ENCODE peak calls at places on chromosomes 3 and 15, in four cellular contexts. N, W, T and D are unnamed samples.

GRCh38 chr15:25691544-25692430 is 171.3 kb downstream of the ATP10A start:
- DNase-seq in N (no peak), W (no peak), T (no peak), D (no peak)

GRCh38 chr3:105823149-105823866 is 45.5 kb downstream of the CBLB start:
- DNase-seq in N (no peak), W (no peak), T (no peak), D (no peak)

GRCh38 chr3:197527569-197527968 is 28.2 kb downstream of the BDH1 start:
- DNase-seq in N (no peak), W (no peak), T (no peak), D (no peak)

GRCh38 chr3:133152056-133152455 is 113.9 kb downstream of the TMEM108 start:
- DNase-seq in N (no peak), W (no peak), T (no peak), D (no peak)

GRCh38 chr15:69031013-69032001 is 16.8 kb downstream of the NOX5 start:
- DNase-seq in N (peak), W (peak), T (peak), D (peak)

GRCh38 chr15:40344631-40345120 is 3.9 kb upstream of the CCDC9B start:
- DNase-seq in N (peak), W (peak), T (peak), D (no peak)

GRCh38 chr3:77342688-77343087 is 302.8 kb downstream of the ROBO2 start:
- DNase-seq in N (no peak), W (no peak), T (no peak), D (no peak)

GRCh38 chr3:170233532-170233931 is 11.3 kb downstream of the PRKCI start:
- DNase-seq in N (no peak), W (no peak), T (no peak), D (no peak)

GRCh38 chr3:120369000-120369399 is 19.8 kb upstream of the LRRC58 start:
- DNase-seq in N (no peak), W (no peak), T (no peak), D (no peak)

GRCh38 chr3:67957268-67957667 is 302.9 kb upstream of the SUCLG2 start:
- DNase-seq in N (no peak), W (no peak), T (no peak), D (no peak)

GRCh38 chr3:6861331-6861988 is 545 bp downstream of the GRM7 start:
- DNase-seq in N (peak), W (peak), T (peak), D (no peak)

GRCh38 chr3:75075158-75075557 is 460.7 kb upstream of the CNTN3 start:
- DNase-seq in N (no peak), W (no peak), T (no peak), D (no peak)

GRCh38 chr3:62939707-62940106 is 64.5 kb upstream of the CADPS start:
- DNase-seq in N (no peak), W (no peak), T (no peak), D (no peak)

GRCh38 chr3:14319654-14320182 is 82.7 kb upstream of the SLC6A6 start:
- DNase-seq in N (peak), W (peak), T (peak), D (peak)

GRCh38 chr15:70252056-70252935 is 154.6 kb upstream of the TLE3 start:
- DNase-seq in N (no peak), W (no peak), T (no peak), D (no peak)

GRCh38 chr15:71780349-71780976 is 29.9 kb upstream of the NR2E3 start:
- DNase-seq in N (peak), W (peak), T (peak), D (peak)

GRCh38 chr3:15300318-15301078 is 31.9 kb downstream of the SH3BP5 start:
- DNase-seq in N (no peak), W (no peak), T (no peak), D (no peak)

GRCh38 chr15:101027273-101027901 is 108.2 kb downstream of the LRRK1 start:
- DNase-seq in N (no peak), W (no peak), T (no peak), D (no peak)

GRCh38 chr15:70801111-70801510 is 37.8 kb upstream of the UACA start:
- DNase-seq in N (no peak), W (no peak), T (no peak), D (no peak)

GRCh38 chr3:111473550-111473949 is 68.4 kb upstream of the CD96 start:
- DNase-seq in N (peak), W (no peak), T (no peak), D (no peak)

GRCh38 chr3:133211449-133211848 is 173.3 kb downstream of the TMEM108 start:
- DNase-seq in N (no peak), W (no peak), T (peak), D (peak)

DNA sequence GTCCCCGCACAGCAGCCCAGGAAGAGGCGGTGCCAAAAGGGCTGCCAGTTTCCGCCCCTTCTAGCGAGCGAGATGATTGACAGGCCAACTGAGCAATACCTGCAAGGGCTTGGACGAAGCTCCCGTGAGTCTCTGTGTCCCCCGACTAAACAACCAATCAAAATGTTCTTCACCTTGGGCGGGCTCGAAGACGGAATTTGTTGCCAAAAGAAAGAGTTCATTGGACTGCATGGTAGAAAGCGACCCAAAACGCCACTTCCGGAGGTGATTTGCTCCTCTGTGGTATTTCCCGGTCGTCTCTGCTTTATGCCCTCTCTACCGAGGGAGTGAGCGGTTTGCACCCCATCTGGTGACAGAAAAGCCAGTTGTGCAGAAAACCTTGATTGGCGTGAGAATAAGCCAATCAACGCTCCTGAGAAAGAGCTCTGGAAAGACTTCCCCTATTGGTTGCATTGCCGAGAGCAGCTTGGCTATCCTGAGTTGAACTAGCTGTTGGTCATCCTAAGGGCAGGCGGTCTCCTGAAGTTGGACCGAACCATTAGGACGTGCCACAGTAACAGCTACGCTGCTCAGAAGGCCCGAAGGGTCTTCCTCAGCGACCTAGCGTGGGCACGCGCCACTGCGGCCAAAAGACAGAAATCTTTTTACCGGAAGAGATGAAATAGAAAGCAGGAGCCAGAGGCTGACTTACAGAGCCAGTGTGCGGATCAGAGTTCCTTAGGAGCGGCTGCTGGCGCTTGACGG is 545 bp upstream of the UBP1 start:
- DNase-seq in N (peak), W (peak), T (peak), D (peak)
- TF ChIP-seq CTCF in N (no peak), W (no peak), T (no peak), D (no peak)

GRCh38 chr3:190000861-190001196 is 119.9 kb downstream of the P3H2 start:
- DNase-seq in N (no peak), W (no peak), T (no peak), D (no peak)
- TF ChIP-seq CTCF in N (no peak), W (no peak), T (no peak), D (no peak)

DNA sequence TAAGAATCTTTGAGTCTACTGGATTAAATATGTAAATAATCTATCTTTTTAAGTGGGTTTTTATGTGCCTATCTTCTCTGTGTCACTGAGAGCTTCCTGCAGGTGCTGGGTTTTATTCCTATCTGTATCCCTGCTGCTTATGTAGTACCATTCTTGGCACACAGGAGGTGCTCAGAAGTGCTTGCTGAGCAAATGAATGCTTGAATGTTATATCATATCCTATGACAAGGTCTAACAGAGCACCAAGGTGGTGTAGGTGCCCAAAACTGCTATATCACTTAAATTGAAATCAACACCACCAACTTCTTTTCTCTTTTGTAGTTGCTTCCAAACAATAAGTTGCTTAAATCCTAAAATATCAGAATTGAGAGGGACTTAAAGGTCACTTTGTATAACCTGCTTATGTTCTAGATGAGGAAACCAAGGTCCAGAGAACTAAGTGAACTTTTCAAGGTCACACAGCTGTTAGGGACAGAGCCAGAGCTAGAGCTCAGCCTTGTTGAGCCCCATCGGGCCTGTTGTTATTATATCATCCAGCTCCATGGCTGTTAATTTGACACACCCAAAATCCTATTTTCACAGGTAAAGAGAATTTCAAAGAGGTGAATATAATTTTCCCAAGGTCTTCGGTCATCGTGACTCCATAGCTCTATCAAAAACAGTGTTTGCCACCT is 46.0 kb downstream of the CCNL1 start:
- DNase-seq in N (no peak), W (no peak), T (no peak), D (no peak)
- TF ChIP-seq CTCF in N (no peak), W (peak), T (peak), D (no peak)

GRCh38 chr3:112990672-112991602 is at the start of gene GTPBP8:
- DNase-seq in N (peak), W (peak), T (peak), D (peak)
- TF ChIP-seq CTCF in N (no peak), W (peak), T (no peak), D (peak)

GRCh38 chr15:77525907-77526581 is 105.4 kb downstream of the HMG20A start:
- DNase-seq in N (no peak), W (no peak), T (no peak), D (no peak)

GRCh38 chr15:77527831-77528231 is 104.9 kb downstream of the LINGO1 start:
- DNase-seq in N (no peak), W (no peak), T (no peak), D (no peak)

GRCh38 chr15:77526582-77527163 is 106.0 kb downstream of the HMG20A start:
- DNase-seq in N (no peak), W (no peak), T (peak), D (no peak)

GRCh38 chr15:77527164-77527778 is 105.4 kb downstream of the LINGO1 start:
- DNase-seq in N (peak), W (peak), T (peak), D (no peak)

GRCh38 chr15:77525411-77525811 is 104.7 kb downstream of the HMG20A start:
- DNase-seq in N (no peak), W (no peak), T (no peak), D (no peak)
- TF ChIP-seq CTCF in N (no peak), W (no peak), T (no peak), D (no peak)

GRCh38 chr3:82790307-82791097 is 1029.1 kb upstream of the GBE1 start:
- DNase-seq in N (no peak), W (no peak), T (no peak), D (no peak)

GRCh38 chr3:82796765-82797164 is 1035.3 kb upstream of the GBE1 start:
- DNase-seq in N (no peak), W (no peak), T (no peak), D (no peak)

DNA sequence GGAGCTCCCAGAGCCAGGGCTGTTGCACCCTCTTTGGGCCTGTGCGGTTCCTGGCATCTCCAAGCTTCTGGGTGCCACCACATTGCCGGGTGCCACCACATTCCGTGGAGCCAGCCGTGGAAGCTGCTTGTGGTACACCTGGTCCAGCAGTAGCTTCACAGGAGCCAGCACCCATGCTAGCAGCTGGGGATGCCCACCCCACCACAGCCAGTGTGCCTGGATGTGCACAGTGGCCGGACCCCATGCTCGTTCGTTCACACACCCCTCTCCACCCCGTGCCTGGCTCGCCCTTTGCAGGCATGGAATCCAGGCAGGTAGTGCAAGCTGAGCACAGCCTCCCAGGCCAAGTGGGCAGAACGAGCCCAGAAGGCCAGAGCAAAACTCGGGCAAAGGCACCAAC is 1029.8 kb upstream of the GBE1 start:
- DNase-seq in N (no peak), W (no peak), T (no peak), D (no peak)
- TF ChIP-seq CTCF in N (no peak), W (no peak), T (no peak), D (no peak)

DNA sequence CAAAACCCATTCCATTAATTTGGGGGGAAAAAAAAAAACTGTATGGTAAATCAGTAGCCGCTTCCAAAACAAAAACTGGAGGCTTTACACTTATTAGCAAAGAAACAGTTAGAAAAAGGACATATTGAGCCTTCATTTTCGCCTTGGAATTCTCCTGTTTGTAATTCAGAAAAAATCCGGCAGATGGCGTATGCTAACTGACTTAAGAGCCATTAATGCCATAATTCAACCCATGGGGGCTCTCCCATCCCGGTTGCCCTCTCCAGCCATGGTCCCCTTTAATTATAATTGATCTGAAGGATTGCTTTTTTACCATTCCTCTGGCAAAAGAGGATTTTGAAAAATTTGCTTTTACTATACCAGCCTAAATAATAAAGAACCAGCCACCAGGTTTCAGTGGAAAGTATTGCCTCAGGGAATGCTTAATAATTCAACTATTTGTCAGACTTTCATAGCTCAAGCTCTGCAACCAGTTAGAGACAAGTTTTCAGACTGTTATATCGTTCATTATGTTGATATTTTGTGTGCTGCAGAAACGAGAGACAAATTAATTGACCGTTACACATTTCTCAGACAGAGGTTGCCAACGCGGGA is 9.4 kb upstream of the RPL24 start:
- DNase-seq in N (peak), W (peak), T (no peak), D (no peak)
- TF ChIP-seq CTCF in N (peak), W (peak), T (peak), D (peak)

GRCh38 chr3:129211772-129212171 is 28.1 kb upstream of the CNBP start:
- DNase-seq in N (no peak), W (no peak), T (no peak), D (no peak)
- TF ChIP-seq CTCF in N (no peak), W (no peak), T (no peak), D (no peak)

GRCh38 chr3:144085964-144086363 is 114.3 kb downstream of the DIPK2A start:
- DNase-seq in N (no peak), W (no peak), T (no peak), D (no peak)
- TF ChIP-seq CTCF in N (no peak), W (no peak), T (no peak), D (no peak)

GRCh38 chr3:144167634-144168033 is 196.0 kb downstream of the DIPK2A start:
- DNase-seq in N (no peak), W (no peak), T (no peak), D (no peak)

GRCh38 chr3:144162042-144162441 is 190.4 kb downstream of the DIPK2A start:
- DNase-seq in N (no peak), W (no peak), T (no peak), D (no peak)

GRCh38 chr3:144160627-144161026 is 189.0 kb downstream of the DIPK2A start:
- DNase-seq in N (no peak), W (no peak), T (no peak), D (no peak)

GRCh38 chr3:144164352-144164751 is 192.7 kb downstream of the DIPK2A start:
- DNase-seq in N (no peak), W (no peak), T (no peak), D (no peak)
- TF ChIP-seq CTCF in N (no peak), W (no peak), T (no peak), D (no peak)